ENCODE peak calls at places on chromosomes 2 and 18, in four cellular contexts. V, O, T and F are unnamed samples. For H3K4me1, the result is how much of the 10 kb centered on the place peaks cover.

GRCh38 chr2:44242929-44243328 is 32.4 kb upstream of the SLC3A1 start:
- DNase-seq in T (no peak), O (no peak), V (no peak), F (no peak)

GRCh38 chr18:68262697-68263293 is 452.1 kb downstream of the TMX3 start:
- DNase-seq in T (no peak), V (no peak), O (no peak), F (no peak)

GRCh38 chr18:24196764-24197163 is 57.9 kb downstream of the CABYR start:
- DNase-seq in T (no peak), V (no peak), O (no peak), F (no peak)

GRCh38 chr2:168210216-168210897 is 37.0 kb downstream of the STK39 start:
- DNase-seq in O (no peak), T (no peak), V (no peak), F (no peak)

GRCh38 chr2:26670171-26670570 is 22.4 kb upstream of the KCNK3 start:
- DNase-seq in O (no peak), V (no peak), T (no peak), F (no peak)

GRCh38 chr18:80171190-80171872 is 62.3 kb downstream of the ADNP2 start:
- DNase-seq in T (peak), O (peak), V (peak), F (no peak)

GRCh38 chr18:46320928-46321855 is 217.0 kb downstream of the HAUS1 start:
- DNase-seq in O (no peak), V (no peak), T (no peak), F (no peak)

GRCh38 chr18:7596133-7596532 is 29.0 kb downstream of the PTPRM start:
- DNase-seq in O (no peak), T (no peak), V (no peak), F (no peak)

GRCh38 chr2:117972466-117973123 is 41.3 kb downstream of the CCDC93 start:
- DNase-seq in O (no peak), V (no peak), T (no peak), F (no peak)

GRCh38 chr2:184530239-184530638 is 68.1 kb upstream of the ZNF804A start:
- DNase-seq in V (no peak), O (no peak), T (no peak), F (no peak)

GRCh38 chr2:66587216-66587615 is 152.3 kb downstream of the MEIS1 start:
- DNase-seq in T (peak), O (no peak), V (no peak), F (no peak)

GRCh38 chr2:41924024-41924423 is 123.8 kb upstream of the PKDCC start:
- DNase-seq in T (no peak), V (no peak), O (no peak), F (no peak)

GRCh38 chr2:231000211-231000904 is 4.4 kb downstream of the SPATA3 start:
- DNase-seq in O (no peak), V (no peak), T (peak), F (no peak)

GRCh38 chr2:199739413-199740110 is 111.4 kb downstream of the FTCDNL1 start:
- DNase-seq in O (peak), T (peak), V (peak), F (peak)

GRCh38 chr2:178530625-178531142 is 50.4 kb downstream of the PLEKHA3 start:
- DNase-seq in O (no peak), T (no peak), V (no peak), F (no peak)

GRCh38 chr2:176193048-176193447 is 4.6 kb downstream of the HOXD1 start:
- DNase-seq in O (no peak), V (no peak), T (no peak), F (no peak)

GRCh38 chr2:48873676-48874075 is 118.2 kb upstream of the LHCGR start:
- DNase-seq in O (no peak), T (no peak), V (no peak), F (no peak)

GRCh38 chr18:58221060-58221725 is 177.2 kb downstream of the NEDD4L start:
- DNase-seq in O (no peak), T (peak), V (no peak), F (no peak)

GRCh38 chr2:212484563-212485080 is 54.0 kb downstream of the ERBB4 start:
- DNase-seq in T (no peak), V (no peak), O (no peak), F (no peak)

GRCh38 chr2:133516405-133517028 is 51.7 kb downstream of the NCKAP5 start:
- DNase-seq in O (no peak), V (no peak), T (no peak), F (no peak)

GRCh38 chr2:229282758-229283546 is 11.9 kb upstream of the PID1 start:
- DNase-seq in V (no peak), T (no peak), O (peak), F (no peak)

GRCh38 chr2:74511104-74511989 is 2.9 kb upstream of the TLX2 start:
- DNase-seq in V (no peak), O (no peak), T (no peak), F (no peak)

GRCh38 chr2:55721601-55722215 is 28.1 kb upstream of the PNPT1 start:
- DNase-seq in T (no peak), O (no peak), V (no peak), F (no peak)

GRCh38 chr2:119025762-119026351 is 83.9 kb downstream of the MARCO start:
- DNase-seq in V (no peak), T (no peak), O (no peak), F (no peak)

GRCh38 chr18:39389800-39390379 is 1824.3 kb upstream of the CELF4 start:
- DNase-seq in O (no peak), T (no peak), V (no peak), F (no peak)

GRCh38 chr2:230723363-230723762 is 10.7 kb downstream of the CAB39 start:
- DNase-seq in O (no peak), V (no peak), T (no peak), F (no peak)

GRCh38 chr2:102841107-102841840 is 79.4 kb downstream of the TMEM182 start:
- DNase-seq in V (no peak), T (peak), O (peak), F (no peak)

GRCh38 chr2:232335859-232336215 is 42.7 kb upstream of the ALPP start:
- DNase-seq in V (no peak), O (no peak), T (no peak), F (no peak)

GRCh38 chr2:235562065-235562747 is 68.4 kb downstream of the AGAP1 start:
- DNase-seq in V (no peak), O (no peak), T (no peak), F (no peak)

GRCh38 chr2:88016086-88016947 is at the start of gene RNU2-63P:
- DNase-seq in O (peak), T (peak), V (peak), F (peak)

GRCh38 chr18:9831723-9832199 is 54.0 kb upstream of the TXNDC2 start:
- DNase-seq in T (no peak), V (no peak), O (no peak), F (no peak)

GRCh38 chr18:9835796-9836195 is 50.0 kb upstream of the TXNDC2 start:
- DNase-seq in V (no peak), O (no peak), T (no peak), F (no peak)

GRCh38 chr18:9835112-9835755 is 50.5 kb upstream of the TXNDC2 start:
- DNase-seq in V (no peak), T (no peak), O (no peak), F (no peak)

GRCh38 chr18:9832871-9833270 is 52.9 kb upstream of the TXNDC2 start:
- DNase-seq in V (no peak), T (no peak), O (no peak), F (no peak)

DNA sequence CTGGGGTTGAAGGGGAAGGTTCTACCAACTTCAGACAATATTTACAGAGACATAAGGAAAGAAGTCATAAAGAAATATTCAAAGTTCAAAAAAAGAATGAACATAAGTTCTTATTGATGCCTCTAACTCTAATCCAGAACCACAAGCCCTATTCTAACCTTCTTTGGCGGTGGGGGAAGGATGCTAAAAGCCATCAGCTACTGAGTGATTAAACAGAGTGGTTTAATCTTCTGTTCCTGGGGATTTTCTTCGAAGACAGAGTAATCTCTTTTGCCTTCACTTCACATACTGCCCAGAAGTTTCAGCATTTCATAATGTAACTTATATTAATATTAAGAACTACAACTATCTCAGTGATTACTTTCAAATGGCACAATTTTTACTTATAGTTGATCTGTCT is 51.2 kb upstream of the TXNDC2 start:
- DNase-seq in O (no peak), T (no peak), V (no peak), F (no peak)
- H3K4me3 ChIP-seq in O (no peak), T (no peak), V (no peak), F (no peak)

DNA sequence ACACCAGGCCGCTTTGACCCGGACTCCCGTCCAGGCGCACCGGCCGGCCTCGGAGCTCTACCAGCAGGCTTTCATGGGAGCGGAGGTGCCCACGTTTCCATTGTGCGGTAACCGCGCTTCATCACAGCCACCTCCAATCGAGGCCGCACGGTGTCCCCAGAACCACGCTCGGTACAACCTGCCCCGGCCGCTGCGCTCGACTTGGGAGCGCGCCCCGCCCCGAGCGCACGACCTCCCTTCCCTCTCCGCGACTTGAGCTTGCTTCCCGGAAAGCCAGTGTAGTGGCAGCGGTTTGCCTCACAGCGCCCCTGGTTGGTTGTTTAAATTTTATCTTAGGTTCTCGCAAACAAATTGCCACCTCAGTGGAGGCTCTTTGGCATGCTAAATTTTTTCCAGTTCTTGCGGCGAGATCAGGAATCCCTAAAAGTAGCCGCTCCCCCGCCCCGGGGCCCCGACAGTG is 329 bp upstream of the CYP1B1 start:
- DNase-seq in V (peak), O (peak), T (peak), F (peak)
- H3K4me1 ChIP-seq in V (half or more), O (half or more), T (under half), F (under half)

DNA sequence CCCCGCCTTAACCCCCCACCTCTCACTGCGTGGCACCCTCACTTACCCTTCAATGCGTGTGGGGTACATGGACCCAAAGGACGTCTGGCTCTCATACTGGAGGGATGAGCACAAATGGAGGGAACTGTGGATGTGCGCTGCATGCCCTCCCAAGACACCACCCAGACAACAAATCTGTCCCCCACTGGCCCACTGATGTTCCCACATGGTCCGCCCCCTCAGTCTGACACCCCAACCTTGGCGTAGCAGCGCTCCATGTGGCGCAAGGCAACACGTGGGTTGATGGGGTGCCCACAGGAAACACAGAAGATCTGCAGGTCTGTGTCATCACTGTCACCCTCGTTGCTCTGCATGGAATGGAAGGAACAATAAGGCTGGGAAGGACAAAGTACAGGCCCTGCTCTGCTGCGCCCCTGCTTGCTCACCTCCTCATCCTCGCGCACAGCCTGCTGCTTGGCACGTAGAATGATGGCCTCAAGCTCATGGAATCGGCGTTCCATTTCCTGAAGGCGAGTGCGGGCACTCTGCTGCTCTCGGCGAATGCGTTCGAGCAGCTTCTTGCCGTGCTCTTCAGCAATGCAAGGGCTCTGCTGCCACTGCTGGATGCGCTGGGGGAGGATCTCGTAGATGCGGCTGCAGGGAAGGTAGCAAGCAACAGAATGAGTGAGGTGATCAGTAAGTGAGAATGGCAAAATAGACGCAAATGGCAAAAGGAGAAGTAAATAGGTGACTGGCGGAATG is 2.3 kb upstream of the MBD1 start:
- DNase-seq in T (no peak), V (no peak), O (no peak), F (no peak)
- H3K27ac ChIP-seq in T (no peak), V (no peak), O (no peak), F (no peak)

DNA sequence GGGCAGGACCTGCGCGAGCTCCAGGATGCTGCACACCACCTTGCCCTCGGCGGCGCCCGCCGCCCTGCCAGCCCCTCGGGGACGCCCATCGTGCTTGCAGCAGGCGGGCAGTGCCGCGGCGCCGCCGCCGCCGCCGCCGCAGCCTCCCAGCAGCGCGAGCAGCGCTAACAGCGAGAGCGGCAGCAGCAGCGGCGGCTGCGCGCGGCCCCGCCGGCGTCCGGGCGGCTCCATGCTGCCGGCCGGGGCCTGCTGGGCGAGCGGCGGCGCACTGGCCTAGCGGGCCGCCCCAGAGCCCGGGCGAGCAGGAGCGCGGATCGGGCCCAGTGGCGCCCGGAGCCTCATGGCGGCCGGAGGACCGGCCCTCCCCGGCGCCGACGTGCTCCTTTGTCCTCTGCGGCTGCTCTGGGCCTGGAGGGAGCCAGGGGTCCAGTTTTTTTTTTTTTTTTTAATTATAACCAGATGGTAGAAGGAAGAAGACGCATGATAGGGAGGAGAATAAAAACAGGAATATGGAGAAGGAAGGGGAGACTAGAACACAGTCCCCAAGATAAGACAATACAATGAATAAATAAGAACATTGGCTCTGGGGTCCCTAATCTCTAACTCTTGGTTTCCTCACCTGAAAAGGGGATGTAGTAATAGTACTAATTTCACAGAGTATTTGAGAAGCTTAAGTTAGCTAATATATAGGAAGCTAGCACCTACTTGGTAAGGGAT is 17.1 kb upstream of the ANKRD62 start:
- DNase-seq in O (no peak), V (no peak), T (peak), F (no peak)
- H3K4me3 ChIP-seq in O (peak), V (peak), T (peak), F (peak)

DNA sequence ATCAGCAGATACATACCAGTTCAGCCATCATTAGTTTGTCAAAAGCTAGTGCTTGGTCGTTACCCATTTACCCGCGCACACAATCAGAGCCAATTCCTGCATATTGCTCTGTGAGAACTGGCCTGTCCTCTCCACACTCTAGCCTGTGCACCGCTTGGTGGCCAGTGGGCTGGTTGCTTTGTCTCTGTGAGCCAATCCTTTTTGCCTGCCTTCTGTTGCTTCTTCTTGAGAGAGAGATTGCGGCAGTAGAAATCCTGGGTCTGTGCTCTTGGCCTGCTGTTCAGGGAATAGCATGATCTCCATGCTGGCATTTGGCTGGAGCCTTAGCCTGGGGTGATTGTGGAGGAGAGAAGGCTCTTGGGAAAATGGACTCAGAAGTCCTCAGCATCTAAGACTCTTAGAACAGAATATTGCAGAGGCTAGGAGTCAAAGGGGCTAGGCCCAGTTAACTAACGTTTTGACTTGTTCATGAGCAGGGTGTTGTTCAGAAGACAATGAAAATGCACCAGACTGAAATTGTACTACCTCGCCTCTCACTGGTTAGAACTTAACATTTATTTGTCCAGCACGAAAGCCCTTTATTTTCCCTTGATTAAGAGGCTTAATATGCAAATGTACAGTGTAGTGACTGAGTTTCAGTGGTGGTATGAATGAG is 37.1 kb downstream of the MAP4K4 start:
- DNase-seq in O (no peak), T (no peak), V (no peak), F (no peak)
- H3K4me1 ChIP-seq in O (half or more), T (half or more), V (half or more), F (under half)

GRCh38 chr18:26480897-26481795 is 67.2 kb downstream of the KCTD1 start:
- DNase-seq in V (no peak), O (no peak), T (peak), F (no peak)

GRCh38 chr18:26479065-26479685 is 69.2 kb downstream of the KCTD1 start:
- DNase-seq in O (no peak), T (no peak), V (no peak), F (no peak)

GRCh38 chr18:26477828-26478466 is 70.4 kb downstream of the KCTD1 start:
- DNase-seq in T (peak), V (no peak), O (no peak), F (no peak)

GRCh38 chr18:26482567-26482966 is 65.8 kb downstream of the KCTD1 start:
- DNase-seq in T (no peak), O (no peak), V (no peak), F (no peak)

DNA sequence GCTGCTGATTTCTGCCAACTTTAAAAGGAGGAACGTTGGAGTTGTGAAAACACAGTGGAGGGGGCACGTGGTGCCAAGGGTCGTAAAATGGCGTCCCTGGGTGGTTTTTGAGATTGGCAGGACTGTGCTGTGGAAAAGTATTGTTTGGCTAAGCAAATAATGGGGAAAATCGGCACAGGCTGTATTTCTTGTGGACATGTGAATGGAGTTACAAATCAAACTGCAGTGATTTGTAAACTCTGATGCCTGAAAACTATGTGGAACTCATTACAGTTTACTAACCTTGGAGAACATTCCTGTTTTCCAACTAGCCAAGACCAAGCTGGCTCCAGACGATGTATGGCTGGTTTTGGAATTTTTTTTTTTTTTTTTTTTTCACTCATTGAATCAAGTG is 68.7 kb downstream of the KCTD1 start:
- DNase-seq in O (no peak), V (no peak), T (no peak), F (no peak)
- H3K27ac ChIP-seq in O (no peak), V (peak), T (peak), F (peak)

GRCh38 chr2:237627463-237628321 is at the start of gene LRRFIP1:
- DNase-seq in V (no peak), O (peak), T (no peak), F (no peak)
- H3K4me3 ChIP-seq in V (peak), O (peak), T (peak), F (peak)

GRCh38 chr2:207115715-207116364 is 49.9 kb downstream of the KLF7 start:
- DNase-seq in T (no peak), O (peak), V (no peak), F (no peak)

GRCh38 chr2:207122914-207123744 is 42.6 kb downstream of the KLF7 start:
- DNase-seq in T (no peak), V (no peak), O (no peak), F (no peak)

GRCh38 chr2:207121784-207122183 is 44.0 kb downstream of the KLF7 start:
- DNase-seq in T (no peak), O (peak), V (no peak), F (no peak)

GRCh38 chr2:207117668-207118067 is 48.1 kb downstream of the KLF7 start:
- DNase-seq in O (no peak), T (no peak), V (no peak), F (no peak)

DNA sequence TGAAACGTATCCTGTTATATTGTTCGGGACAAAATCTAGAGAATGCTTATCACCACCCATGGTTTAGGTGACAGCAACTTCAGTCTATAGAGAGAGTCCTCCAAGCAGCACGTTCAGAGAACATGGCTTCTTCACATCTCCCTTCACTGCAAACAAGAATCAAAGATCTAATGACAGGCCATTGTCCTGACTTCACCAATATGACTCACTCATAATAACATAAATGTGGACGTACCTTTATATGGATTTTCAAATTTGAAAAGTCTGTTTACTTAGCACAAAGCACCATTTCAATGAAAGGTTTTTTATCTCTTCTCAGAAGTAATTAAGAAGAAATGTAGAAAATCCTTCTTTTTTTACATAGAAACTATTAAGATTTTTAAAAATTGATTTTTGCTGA is 46.7 kb downstream of the KLF7 start:
- DNase-seq in V (no peak), O (no peak), T (no peak), F (no peak)
- H3K4me1 ChIP-seq in V (half or more), O (half or more), T (under half), F (under half)